ENCODE peak calls at places on chromosomes 11 and 22, in five cellular contexts. E is Karpas-422, Q is suprapubic skin, K is adipocyte, O is breast epithelium. H is an unnamed sample.

GRCh38 chr11:10310301-10310841 is 5.5 kb downstream of the ADM start:
- DNase-seq in Q (no peak), O (no peak), K (peak), E (no peak), H (no peak)

GRCh38 chr11:76083563-76084451 is 122.5 kb downstream of the WNT11 start:
- DNase-seq in E (no peak), Q (no peak), O (no peak), K (peak), H (no peak)

GRCh38 chr11:45468265-45468856 is 182.2 kb upstream of the SYT13 start:
- DNase-seq in O (no peak), Q (no peak), K (peak), E (no peak), H (no peak)

GRCh38 chr11:65873280-65874156 is 918 bp upstream of the EFEMP2 start:
- DNase-seq in E (peak), O (peak), K (peak), Q (peak), H (peak)

GRCh38 chr11:60130496-60130895 is 42.0 kb downstream of the MS4A2 start:
- DNase-seq in Q (no peak), O (no peak), E (peak), K (peak), H (no peak)

GRCh38 chr22:27420817-27421361 is 380.7 kb downstream of the MN1 start:
- DNase-seq in K (peak), O (peak), E (no peak), Q (peak), H (peak)

GRCh38 chr11:2912498-2912897 is 16.7 kb downstream of the PHLDA2 start:
- DNase-seq in E (no peak), O (peak), K (peak), Q (no peak), H (peak)

GRCh38 chr22:25081409-25081824 is 118.2 kb upstream of the CRYBB3 start:
- DNase-seq in K (peak), O (no peak), E (peak), Q (no peak), H (no peak)

GRCh38 chr11:111525456-111525855 is 10.9 kb downstream of the HOATZ start:
- DNase-seq in K (no peak), Q (no peak), O (no peak), E (no peak), H (no peak)

GRCh38 chr11:113234888-113235287 is 79.5 kb upstream of the TTC12 start:
- DNase-seq in Q (no peak), O (no peak), K (no peak), E (no peak), H (no peak)

GRCh38 chr11:58058276-58059010 is 27.7 kb downstream of the OR6Q1 start:
- DNase-seq in Q (no peak), K (no peak), E (no peak), O (no peak), H (no peak)

GRCh38 chr11:2310073-2310785 is 8.4 kb downstream of the TSPAN32 start:
- DNase-seq in E (no peak), Q (peak), O (no peak), K (no peak), H (peak)

GRCh38 chr11:2522636-2523255 is 77.9 kb downstream of the KCNQ1 start:
- DNase-seq in K (no peak), Q (peak), E (no peak), O (peak), H (peak)

GRCh38 chr11:65454311-65454695 is 31.7 kb downstream of the NEAT1 start:
- DNase-seq in E (no peak), Q (peak), K (peak), O (peak), H (no peak)

GRCh38 chr11:74004694-74005615 is 3.9 kb downstream of the UCP3 start:
- DNase-seq in Q (no peak), K (no peak), O (no peak), E (no peak), H (no peak)

GRCh38 chr22:38751422-38752346 is 4.1 kb downstream of the SUN2 start:
- DNase-seq in O (peak), K (no peak), Q (no peak), E (peak), H (no peak)

GRCh38 chr11:68677432-68677831 is 6.9 kb upstream of the GAL start:
- DNase-seq in K (peak), E (no peak), Q (no peak), O (peak), H (peak)

GRCh38 chr11:34653851-34654490 is 33.1 kb downstream of the EHF start:
- DNase-seq in K (peak), O (no peak), E (peak), Q (no peak), H (peak)

GRCh38 chr11:65553301-65554001 is 4.7 kb downstream of the LTBP3 start:
- DNase-seq in Q (no peak), E (peak), K (no peak), O (no peak), H (no peak)

GRCh38 chr11:63999349-64000025 is 13.2 kb downstream of the OTUB1 start:
- DNase-seq in O (peak), E (no peak), Q (peak), K (peak), H (peak)

DNA sequence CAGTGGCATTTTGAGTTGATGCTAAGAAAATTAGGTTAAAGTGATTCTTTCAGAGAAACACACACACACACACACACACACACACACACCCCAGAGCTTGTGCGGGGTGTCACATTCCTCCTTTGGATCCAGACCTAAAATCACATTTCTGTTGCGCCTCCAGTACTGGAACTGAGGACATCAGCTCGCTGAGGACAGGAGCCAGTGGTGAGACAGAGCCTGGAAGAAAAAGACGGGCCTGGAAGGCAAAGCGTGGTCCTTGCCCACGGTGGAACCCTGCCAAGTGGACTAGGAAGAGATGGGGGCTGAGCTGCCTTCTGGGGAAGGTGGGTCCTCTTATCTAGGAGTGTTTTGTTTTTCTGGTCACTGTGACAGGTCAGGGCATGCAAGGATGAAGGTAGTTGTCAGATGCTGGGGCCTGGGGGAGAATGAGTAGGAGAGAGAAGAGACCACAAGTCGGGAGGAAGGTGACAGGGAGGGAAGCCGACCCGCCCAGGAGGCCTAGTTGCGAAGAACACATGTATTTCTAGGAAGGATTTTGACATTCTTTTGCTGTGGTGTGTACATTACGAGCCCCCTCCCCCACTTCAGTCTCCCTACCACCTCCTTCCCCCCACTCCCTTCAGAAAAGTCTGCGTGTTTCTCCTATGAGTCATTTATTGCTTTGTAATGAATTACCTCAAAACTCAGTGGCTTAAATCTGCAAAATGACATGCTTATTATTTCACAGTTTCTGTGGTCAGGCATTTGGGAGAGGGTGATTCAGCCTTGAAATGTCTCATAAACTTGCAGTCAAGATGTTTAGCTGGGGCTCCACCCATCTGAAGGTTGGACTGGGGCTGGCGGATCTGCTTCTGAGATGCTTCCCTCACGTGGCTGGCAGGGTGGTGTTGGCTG is 4.8 kb upstream of the ELFN2 start:
- DNase-seq in Q (no peak), K (peak), O (no peak), E (no peak), H (peak)
- H3K4me3 ChIP-seq in Q (no peak), K (no peak), O (no peak), E (no peak), H (no peak)

DNA sequence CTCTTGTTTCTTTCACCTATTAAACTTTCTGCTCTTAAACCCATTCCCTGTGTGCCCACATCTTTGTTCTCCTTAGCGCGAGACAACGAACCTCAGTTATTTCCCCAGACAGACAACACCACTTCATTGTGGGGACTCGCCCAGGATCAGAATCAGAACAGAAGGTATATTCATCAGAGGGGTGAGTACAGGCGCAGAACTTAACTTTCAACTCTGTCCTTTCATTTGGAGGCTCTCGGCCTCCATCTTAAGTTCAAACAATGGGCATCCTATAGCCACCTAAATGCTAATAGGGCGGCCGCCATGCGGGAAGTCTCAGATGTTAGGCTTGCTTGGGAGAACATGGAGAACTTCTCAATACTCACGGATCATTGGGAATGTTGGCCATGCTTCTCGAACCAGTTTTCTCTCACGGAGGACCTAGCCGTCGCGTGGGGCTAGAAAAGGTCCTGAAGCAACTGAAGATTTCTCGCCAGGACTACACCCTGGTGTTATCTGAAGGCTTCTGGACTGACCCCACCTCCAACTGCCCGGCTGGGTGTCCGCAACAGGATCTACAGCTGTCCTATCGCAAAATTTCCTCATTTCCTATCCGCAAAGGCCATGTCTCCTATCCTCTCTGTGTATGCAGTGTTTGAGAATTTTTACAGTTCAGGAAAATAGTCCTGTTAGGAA is 13.4 kb upstream of the HYLS1 start:
- DNase-seq in O (no peak), Q (no peak), K (no peak), E (no peak), H (no peak)
- H3K4me3 ChIP-seq in O (no peak), Q (no peak), K (peak), E (no peak), H (no peak)

GRCh38 chr22:30251661-30252226 is 5.2 kb upstream of the LIF start:
- DNase-seq in K (peak), Q (no peak), E (no peak), O (no peak), H (no peak)
- H3K4me3 ChIP-seq in K (no peak), Q (no peak), E (no peak), O (no peak), H (no peak)

DNA sequence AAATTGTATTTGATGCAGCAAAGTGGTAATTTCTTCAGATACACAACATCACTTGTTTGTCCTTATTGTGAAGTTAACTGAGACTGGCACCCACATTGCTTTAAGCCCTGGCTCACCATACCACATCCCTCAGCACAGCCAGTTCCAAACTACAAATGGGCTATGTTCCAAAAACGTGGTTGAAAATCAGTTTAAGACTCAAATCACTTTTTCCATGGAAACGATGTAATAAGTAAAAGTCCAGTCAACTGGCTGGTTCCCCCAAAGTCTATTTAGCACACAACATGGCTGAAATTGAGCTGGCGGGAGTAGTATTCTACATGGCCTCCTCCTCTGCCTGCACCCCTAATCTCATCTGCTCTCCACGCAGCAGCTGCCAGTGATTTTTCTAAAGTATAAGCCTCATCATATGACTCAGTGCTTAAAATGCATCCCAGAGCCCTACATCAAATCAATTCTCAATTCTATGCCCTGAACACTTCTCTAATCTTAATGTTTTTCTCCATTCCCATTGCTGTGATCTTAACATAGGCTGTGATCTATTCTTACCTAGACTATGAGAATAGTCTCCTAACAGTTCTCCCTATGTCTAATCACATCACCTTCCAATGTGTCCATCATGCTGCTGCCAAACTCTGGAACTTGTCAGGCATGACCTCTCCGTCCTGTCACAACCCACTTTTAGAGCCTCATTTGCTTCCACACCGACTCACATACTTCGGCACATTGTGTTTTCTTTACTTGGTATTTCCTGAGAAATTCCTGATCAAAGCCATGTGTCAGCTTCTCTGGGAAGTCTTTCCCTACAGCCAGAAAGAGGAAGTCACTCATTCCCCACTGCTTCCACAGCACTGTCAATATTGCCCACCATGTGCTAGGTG is 40.7 kb upstream of the BIRC3 start:
- DNase-seq in O (no peak), Q (no peak), E (no peak), K (peak), H (no peak)
- H3K4me3 ChIP-seq in O (no peak), Q (no peak), E (no peak), K (peak), H (no peak)

H was measured in RWPE2.